ENCODE peak calls at places on chromosomes 5 and 9, in seven cellular contexts. Q is PC-3, R is HCT116, I is mammary epithelial cell, Y is K562, J is HepG2, V is MM.1S. M is an unnamed sample.

GRCh38 chr5:64210866-64211265 is 45.2 kb downstream of the RNF180 start:
- DNase-seq in J (no peak), I (peak; percentile 84), R (no peak), Q (peak; percentile 87), Y (no peak), V (no peak), M (peak; percentile 57)

GRCh38 chr5:107376546-107377276 is 294.0 kb downstream of the EFNA5 start:
- DNase-seq in V (no peak), Y (no peak), R (no peak), I (peak; percentile 33), Q (no peak), J (no peak), M (no peak)

GRCh38 chr9:95845751-95846150 is 29.7 kb upstream of the ERCC6L2 start:
- DNase-seq in Q (no peak), Y (no peak), R (no peak), V (no peak), J (no peak), I (no peak), M (no peak)

GRCh38 chr5:174329738-174330137 is 284.2 kb downstream of the NSG2 start:
- DNase-seq in Y (no peak), I (no peak), J (no peak), V (no peak), Q (no peak), R (no peak), M (no peak)

GRCh38 chr5:178590141-178590923 is at the start of gene COL23A1:
- DNase-seq in R (no peak), V (no peak), I (peak; percentile 33), J (no peak), Q (peak; percentile 40), Y (peak; percentile 74), M (peak; percentile 86)

GRCh38 chr9:18207735-18208134 is 266.2 kb upstream of the ADAMTSL1 start:
- DNase-seq in R (no peak), Y (no peak), Q (no peak), I (no peak), V (no peak), J (no peak), M (no peak)

GRCh38 chr5:175032013-175032412 is 307.6 kb downstream of the MSX2 start:
- DNase-seq in J (no peak), V (no peak), I (no peak), R (no peak), Y (no peak), Q (no peak), M (no peak)

GRCh38 chr9:136857606-136858412 is 5.7 kb downstream of the MAMDC4 start:
- DNase-seq in V (no peak), Y (no peak), J (no peak), I (no peak), R (no peak), Q (no peak), M (no peak)

GRCh38 chr9:114958021-114958846 is 27.8 kb upstream of the TNFSF8 start:
- DNase-seq in J (no peak), Y (no peak), V (no peak), Q (no peak), R (no peak), I (peak; percentile 8), M (no peak)

GRCh38 chr9:133236291-133237071 is 27.4 kb upstream of the OBP2B start:
- DNase-seq in J (no peak), I (no peak), V (no peak), Y (no peak), Q (no peak), R (no peak), M (no peak)

GRCh38 chr5:87101321-87101720 is 166.4 kb upstream of the RASA1 start:
- DNase-seq in Q (no peak), R (no peak), J (no peak), I (no peak), V (no peak), Y (no peak), M (no peak)

GRCh38 chr9:128580731-128581130 is 28.3 kb downstream of the SPTAN1 start:
- DNase-seq in R (no peak), Q (no peak), Y (no peak), V (no peak), J (no peak), I (no peak), M (no peak)

GRCh38 chr9:76912631-76913275 is 6.8 kb upstream of the PRUNE2 start:
- DNase-seq in I (peak; percentile 35), Q (peak; percentile 61), J (no peak), R (peak; percentile 7), V (no peak), Y (peak; percentile 2), M (no peak)

GRCh38 chr5:170945275-170945674 is 83.5 kb downstream of the RANBP17 start:
- DNase-seq in I (no peak), R (no peak), V (no peak), J (no peak), Y (no peak), Q (no peak), M (no peak)

GRCh38 chr9:89896806-89897340 is 292.1 kb downstream of the GADD45G start:
- DNase-seq in Y (no peak), R (no peak), V (no peak), J (no peak), I (no peak), Q (no peak), M (no peak)

GRCh38 chr5:54115768-54116403 is 194.5 kb downstream of the ARL15 start:
- DNase-seq in Y (no peak), V (no peak), Q (no peak), R (no peak), I (peak; percentile 77), J (no peak), M (no peak)

GRCh38 chr5:175202461-175203065 is 241.4 kb downstream of the DRD1 start:
- DNase-seq in I (no peak), Q (peak; percentile 65), Y (no peak), V (no peak), R (peak; percentile 47), J (no peak), M (no peak)

GRCh38 chr9:124771867-124772621 is 933 bp upstream of the NR6A1 start:
- DNase-seq in Y (peak; percentile 84), V (peak; percentile 34), R (peak; percentile 63), I (peak; percentile 67), J (peak; percentile 61), Q (peak; percentile 73), M (peak; percentile 90)

GRCh38 chr9:124768778-124769350 is 2.2 kb downstream of the NR6A1 start:
- DNase-seq in J (no peak), I (no peak), Y (no peak), Q (no peak), V (no peak), R (no peak), M (no peak)

GRCh38 chr9:124769451-124770358 is 1.4 kb downstream of the NR6A1 start:
- DNase-seq in Y (peak; percentile 66), R (peak; percentile 85), J (peak; percentile 51), V (peak; percentile 31), I (peak; percentile 25), Q (peak; percentile 30), M (peak; percentile 77)

GRCh38 chr9:124771021-124771866 is at the start of gene NR6A1:
- DNase-seq in V (peak; percentile 97), J (peak; percentile 92), Q (peak; percentile 94), R (peak; percentile 95), I (peak; percentile 95), Y (peak; percentile 97), M (peak; percentile 99)

DNA sequence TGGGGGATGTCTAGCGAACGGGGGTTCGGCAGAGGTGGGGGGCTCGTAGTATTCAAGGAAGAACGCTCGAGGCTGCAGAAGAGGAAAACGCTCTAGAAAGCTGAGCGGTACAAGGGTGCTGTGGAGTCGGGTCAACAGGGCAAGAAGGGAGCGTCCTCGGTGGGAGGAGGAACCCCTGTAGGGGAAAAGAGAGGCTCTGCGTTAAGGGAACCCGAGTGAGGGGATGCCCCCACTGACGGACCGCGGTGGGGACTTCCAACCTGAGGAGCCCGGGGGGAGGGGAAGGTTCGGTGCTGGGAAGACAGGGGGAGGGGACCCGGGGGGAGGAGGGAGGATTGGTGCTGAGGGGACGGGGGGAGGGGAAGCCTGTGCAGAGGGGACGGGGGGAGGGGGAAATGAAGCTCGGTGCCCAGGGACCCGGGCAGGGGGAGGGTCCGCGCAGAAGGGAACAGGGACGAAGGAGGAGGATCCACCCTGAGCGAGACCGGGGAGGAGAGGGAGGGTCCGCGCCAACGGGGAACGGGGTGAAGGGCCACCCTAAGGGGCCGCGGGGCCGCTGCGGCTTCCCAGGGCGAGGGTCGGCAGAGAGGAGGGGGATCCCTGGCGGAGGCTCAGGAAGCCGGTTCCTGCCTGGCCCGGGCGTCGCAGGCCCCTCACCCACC is 621 bp downstream of the NR6A1 start:
- DNase-seq in J (no peak), Q (no peak), Y (peak; percentile 65), R (no peak), V (peak; percentile 20), I (no peak), M (peak; percentile 76)
- TF ChIP-seq EZH2 in J (no peak), Q (no peak), Y (no peak), R (no peak), V (no peak), I (no peak), M (no peak)

DNA sequence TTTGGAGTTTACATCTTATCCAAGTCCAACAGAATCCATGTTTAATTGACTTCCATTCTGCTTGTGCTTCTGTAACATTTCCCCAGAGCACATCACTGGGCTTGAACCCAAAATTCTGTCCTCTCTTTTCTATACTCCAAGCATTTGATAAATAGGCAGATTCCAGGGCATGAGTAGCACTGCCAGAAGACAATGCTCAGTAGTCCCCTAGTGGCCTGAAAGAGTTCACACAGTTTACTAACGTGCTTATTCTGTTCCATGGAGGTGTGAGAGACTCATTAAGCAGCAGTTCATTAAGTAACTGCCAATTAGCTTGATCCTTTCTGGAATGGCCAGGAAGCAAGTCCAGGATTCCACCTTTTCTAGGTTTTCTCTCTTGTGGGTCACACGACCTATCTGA is 9.4 kb upstream of the GABRA6 start:
- DNase-seq in R (no peak), J (peak; percentile 6), I (no peak), Q (peak; percentile 6), Y (no peak), V (peak; percentile 43), M (peak; percentile 69)
- TF ChIP-seq CTCF in R (peak; percentile 33), J (peak; percentile 20), I (peak; percentile 47), Q (peak; percentile 50), Y (no peak), V (peak; percentile 59), M (peak; percentile 74)

DNA sequence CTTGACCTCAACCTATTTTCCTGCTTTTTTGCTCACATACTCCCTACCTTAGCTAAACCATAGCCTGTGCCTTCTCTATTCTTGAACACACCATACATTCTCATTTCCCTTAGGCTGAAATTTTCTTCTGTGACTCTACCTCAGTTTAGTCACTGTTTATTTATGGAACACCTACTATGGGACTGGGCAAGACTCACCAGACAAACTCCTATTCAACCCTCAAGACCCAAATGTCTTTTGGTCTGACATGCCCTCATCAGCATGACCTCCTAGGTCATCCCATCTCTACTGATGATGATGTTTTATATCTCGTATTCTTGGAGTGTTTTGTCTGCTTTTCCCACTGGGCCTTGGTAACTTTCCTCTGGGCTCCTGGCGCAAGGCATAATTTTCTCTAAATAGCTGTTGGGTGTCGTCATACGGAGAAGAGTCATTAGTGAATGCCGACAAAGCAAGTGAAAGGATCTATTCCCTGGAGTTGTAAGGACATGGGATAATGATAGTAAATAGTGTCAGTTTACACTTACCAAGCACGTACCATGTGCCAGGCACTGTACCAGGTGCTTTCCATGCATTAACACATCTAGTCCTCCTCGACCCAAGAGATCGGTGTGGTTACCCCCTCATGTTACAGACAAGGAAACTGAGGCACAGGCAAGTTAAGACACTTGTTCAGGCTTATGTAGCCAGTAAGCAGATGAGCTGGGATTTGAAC is 22.4 kb upstream of the PITX1 start:
- DNase-seq in V (no peak), Q (no peak), Y (no peak), I (no peak), J (no peak), R (no peak), M (no peak)
- TF ChIP-seq EZH2 in V (no peak), Q (no peak), Y (no peak), I (no peak), J (no peak), R (no peak), M (no peak)

GRCh38 chr9:126893079-126893478 is 21.5 kb upstream of the RALGPS1 start:
- DNase-seq in I (no peak), R (peak; percentile 8), V (no peak), Y (peak; percentile 36), Q (peak; percentile 13), J (peak; percentile 25), M (peak; percentile 61)
- TF ChIP-seq CTCF in I (no peak), R (peak; percentile 74), V (peak; percentile 20), Y (peak; percentile 49), Q (peak; percentile 51), J (peak; percentile 67), M (peak; percentile 69)